ENCODE peak calls at places on chromosomes 7 and 10, in five cellular contexts. Y, W, P, A and J are unnamed samples. For H3K36me3, the result is how much of the 10 kb centered on the place peaks cover.

GRCh38 chr10:118496525-118496924 is 98.9 kb downstream of the PRLHR start:
- DNase-seq in P (no peak), A (no peak), Y (no peak), W (no peak), J (no peak)

GRCh38 chr7:44629825-44630580 is 23.6 kb downstream of the OGDH start:
- DNase-seq in P (no peak), A (peak), Y (no peak), W (peak), J (no peak)

GRCh38 chr7:81430150-81430549 is 339.7 kb downstream of the HGF start:
- DNase-seq in Y (no peak), W (no peak), A (no peak), P (no peak), J (no peak)

GRCh38 chr10:11919271-11919670 is 96.1 kb downstream of the PROSER2 start:
- DNase-seq in W (no peak), Y (peak), P (no peak), A (no peak), J (no peak)

GRCh38 chr10:86850481-86850880 is 94.1 kb downstream of the BMPR1A start:
- DNase-seq in Y (no peak), A (no peak), P (no peak), W (no peak), J (no peak)

GRCh38 chr10:61978965-61979364 is 77.5 kb downstream of the ARID5B start:
- DNase-seq in A (no peak), W (no peak), Y (no peak), P (no peak), J (no peak)

GRCh38 chr10:47318706-47319105 is 3.5 kb upstream of the GDF2 start:
- DNase-seq in W (no peak), P (no peak), A (no peak), Y (peak), J (peak)

GRCh38 chr10:132610071-132610701 is 72.6 kb downstream of the INPP5A start:
- DNase-seq in W (no peak), A (no peak), Y (peak), P (peak), J (no peak)

GRCh38 chr7:121954803-121955202 is 81.8 kb downstream of the PTPRZ1 start:
- DNase-seq in W (no peak), P (no peak), Y (no peak), A (no peak), J (no peak)

GRCh38 chr10:61464461-61465215 is 11.5 kb upstream of the TMEM26 start:
- DNase-seq in P (no peak), A (no peak), Y (no peak), W (peak), J (no peak)

GRCh38 chr10:72542396-72542815 is 83.5 kb downstream of the MICU1 start:
- DNase-seq in Y (no peak), P (no peak), A (no peak), W (no peak), J (no peak)

GRCh38 chr10:26969145-26969926 is 108.6 kb upstream of the ABI1 start:
- DNase-seq in P (no peak), A (no peak), Y (no peak), W (no peak), J (no peak)

GRCh38 chr10:44424298-44424697 is 39.4 kb upstream of the CXCL12 start:
- DNase-seq in A (no peak), Y (no peak), W (no peak), P (no peak), J (no peak)

GRCh38 chr7:102005933-102006332 is 188.5 kb downstream of the CUX1 start:
- DNase-seq in A (no peak), Y (no peak), W (no peak), P (no peak), J (no peak)

GRCh38 chr10:113756940-113757543 is 5.6 kb downstream of the PLEKHS1 start:
- DNase-seq in P (no peak), A (no peak), W (no peak), Y (no peak), J (no peak)

GRCh38 chr7:149081914-149082313 is 8.6 kb downstream of the ZNF786 start:
- DNase-seq in A (no peak), W (no peak), P (peak), Y (no peak), J (no peak)

GRCh38 chr10:1324914-1325313 is 268.7 kb downstream of the WDR37 start:
- DNase-seq in W (no peak), A (no peak), P (no peak), Y (no peak), J (no peak)

GRCh38 chr7:105638942-105639495 is 57.7 kb upstream of the EFCAB10 start:
- DNase-seq in A (peak), Y (no peak), P (no peak), W (peak), J (no peak)

GRCh38 chr7:80918406-80918805 is 445 bp downstream of the SEMA3C start:
- DNase-seq in A (peak), W (peak), P (no peak), Y (no peak), J (peak)

GRCh38 chr7:106384373-106384772 is 99.6 kb upstream of the NAMPT start:
- DNase-seq in Y (no peak), W (no peak), P (no peak), A (no peak), J (no peak)

GRCh38 chr10:110163841-110164240 is 43.6 kb upstream of the MXI1 start:
- DNase-seq in P (no peak), A (no peak), Y (peak), W (no peak), J (no peak)

GRCh38 chr7:29921404-29922010 is 68.1 kb downstream of the SCRN1 start:
- DNase-seq in Y (peak), W (peak), A (peak), P (no peak), J (peak)

GRCh38 chr10:65341323-65341922 is 1584.4 kb upstream of the LRRTM3 start:
- DNase-seq in P (no peak), A (no peak), W (peak), Y (no peak), J (no peak)

GRCh38 chr10:100886946-100887345 is 25.8 kb upstream of the SLF2 start:
- DNase-seq in A (no peak), Y (no peak), P (no peak), W (no peak), J (peak)

GRCh38 chr10:111126073-111126472 is 49.2 kb downstream of the ADRA2A start:
- DNase-seq in P (no peak), W (no peak), A (no peak), Y (no peak), J (no peak)

GRCh38 chr7:103887853-103888602 is 101.4 kb downstream of the RELN start:
- DNase-seq in Y (no peak), P (no peak), A (no peak), W (no peak), J (no peak)

GRCh38 chr7:73547841-73548240 is 9.6 kb downstream of the BCL7B start:
- DNase-seq in A (no peak), Y (no peak), W (no peak), P (no peak), J (no peak)

GRCh38 chr7:77570330-77571011 is 33.4 kb downstream of the PTPN12 start:
- DNase-seq in P (no peak), A (no peak), Y (no peak), W (no peak), J (no peak)
- H3K36me3 ChIP-seq in P (under half), A (under half), Y (under half), W (under half), J (under half)

GRCh38 chr7:158508802-158509385 is 78.7 kb downstream of the PTPRN2 start:
- DNase-seq in A (no peak), P (peak), Y (no peak), W (no peak), J (no peak)
- H3K4me3 ChIP-seq in A (no peak), P (no peak), Y (peak), W (no peak), J (no peak)

GRCh38 chr10:96211775-96212174 is 59.6 kb downstream of the BLNK start:
- DNase-seq in W (no peak), A (no peak), P (no peak), Y (no peak), J (no peak)
- H3K36me3 ChIP-seq in W (under half), A (under half), P (under half), Y (under half), J (under half)

GRCh38 chr10:69573056-69573806 is at the start of gene NEUROG3:
- DNase-seq in Y (no peak), A (no peak), P (no peak), W (peak), J (no peak)

GRCh38 chr10:69571618-69572158 is 1.5 kb downstream of the NEUROG3 start:
- DNase-seq in A (no peak), P (no peak), W (no peak), Y (no peak), J (no peak)

GRCh38 chr10:69574571-69574978 is 1.4 kb upstream of the NEUROG3 start:
- DNase-seq in P (no peak), W (peak), A (no peak), Y (no peak), J (no peak)

GRCh38 chr10:69570050-69570816 is 3.0 kb downstream of the NEUROG3 start:
- DNase-seq in W (peak), P (no peak), Y (no peak), A (no peak), J (no peak)

DNA sequence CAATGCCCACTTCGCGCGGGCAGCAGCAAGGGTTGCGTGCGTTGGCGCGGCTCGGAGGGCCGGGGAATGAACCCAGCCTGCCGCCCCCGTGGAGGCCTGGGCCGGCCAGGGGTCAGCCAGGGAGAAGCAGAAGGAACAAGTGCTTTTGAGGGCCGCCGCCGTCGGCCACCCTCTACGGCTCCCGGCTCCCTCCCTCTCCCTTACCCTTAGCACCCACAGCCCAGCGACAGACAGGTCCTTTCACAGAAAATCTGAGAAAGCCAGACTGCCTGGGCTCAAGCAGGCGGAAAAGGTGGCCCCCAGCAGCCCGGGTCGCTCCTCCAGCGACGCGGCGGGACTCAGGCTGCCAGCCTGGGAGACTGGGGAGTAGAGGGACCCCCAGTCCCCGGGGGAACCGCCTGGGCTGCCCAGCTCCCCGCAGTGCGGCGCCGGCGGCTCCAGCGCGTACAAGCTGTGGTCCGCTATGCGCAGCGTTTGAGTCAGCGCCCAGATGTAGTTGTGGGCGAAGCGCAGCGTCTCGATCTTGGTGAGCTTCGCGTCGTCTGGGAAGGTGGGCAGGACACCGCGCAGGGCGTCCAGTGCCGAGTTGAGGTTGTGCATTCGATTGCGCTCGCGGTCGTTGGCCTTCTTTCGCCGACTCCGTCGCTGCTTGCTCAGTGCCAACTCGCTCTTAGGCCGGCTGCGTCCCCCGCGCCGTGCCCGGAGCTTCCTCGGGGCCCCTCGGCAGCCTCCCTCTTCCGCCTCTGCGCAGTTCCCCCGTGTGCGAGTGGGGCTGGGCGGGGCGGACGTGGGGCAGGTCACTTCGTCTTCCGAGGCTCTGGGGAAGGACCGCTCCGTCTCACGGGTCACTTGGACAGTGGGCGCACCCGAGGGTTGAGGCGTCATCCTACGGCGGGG is 815 bp downstream of the NEUROG3 start:
- DNase-seq in A (peak), Y (no peak), P (no peak), W (peak), J (no peak)
- H3K4me3 ChIP-seq in A (no peak), Y (no peak), P (peak), W (no peak), J (peak)

GRCh38 chr10:93378039-93378438 is 104.1 kb downstream of the MYOF start:
- DNase-seq in A (no peak), Y (no peak), P (no peak), W (no peak), J (no peak)
- H3K36me3 ChIP-seq in A (under half), Y (under half), P (under half), W (under half), J (under half)

GRCh38 chr7:55534262-55534915 is 37.9 kb downstream of the VOPP1 start:
- DNase-seq in A (no peak), W (peak), P (peak), Y (no peak), J (peak)
- H3K4me3 ChIP-seq in A (no peak), W (no peak), P (no peak), Y (no peak), J (no peak)

GRCh38 chr10:63837043-63837442 is 315.8 kb downstream of the REEP3 start:
- DNase-seq in P (no peak), W (no peak), Y (no peak), A (no peak), J (no peak)
- H3K36me3 ChIP-seq in P (under half), W (under half), Y (under half), A (under half), J (under half)